ENCODE peak calls at places on chromosomes 6 and 20, in six cellular contexts. L, J, G, V, N and P are unnamed samples.

GRCh38 chr6:95286874-95287273 is 290.5 kb upstream of the MANEA start:
- DNase-seq in J (no peak), G (no peak), V (no peak), L (no peak), N (no peak), P (no peak)

GRCh38 chr20:1333462-1334369 is 4.8 kb upstream of the SDCBP2 start:
- DNase-seq in J (no peak), V (no peak), L (no peak), G (no peak), N (no peak), P (no peak)

GRCh38 chr6:75503291-75503690 is 9.7 kb upstream of the FILIP1 start:
- DNase-seq in L (no peak), J (no peak), V (no peak), G (no peak), N (peak), P (no peak)

GRCh38 chr6:150275489-150275888 is 93.3 kb upstream of the IYD start:
- DNase-seq in N (no peak), L (no peak), J (no peak), V (no peak), G (no peak), P (no peak)

GRCh38 chr6:83270971-83271714 is 78.0 kb downstream of the RWDD2A start:
- DNase-seq in L (peak), G (no peak), J (no peak), V (no peak), N (peak), P (no peak)

GRCh38 chr6:36678488-36679042 is at the start of gene CDKN1A:
- DNase-seq in J (peak), L (peak), V (peak), G (peak), N (peak), P (peak)

GRCh38 chr6:36427781-36428345 is 14.8 kb downstream of the PXT1 start:
- DNase-seq in N (peak), G (no peak), J (no peak), L (no peak), V (no peak), P (no peak)

GRCh38 chr6:157873735-157874344 is 50.8 kb downstream of the SNX9 start:
- DNase-seq in N (peak), L (peak), V (no peak), J (peak), G (peak), P (peak)

GRCh38 chr6:144778056-144778455 is 492.9 kb downstream of the UTRN start:
- DNase-seq in N (no peak), V (no peak), J (no peak), G (no peak), L (no peak), P (no peak)

GRCh38 chr20:63290677-63291472 is 2.1 kb upstream of the COL20A1 start:
- DNase-seq in L (peak), J (no peak), G (peak), V (no peak), N (peak), P (peak)
- TF ChIP-seq CTCF in L (peak), J (peak), G (peak), V (peak), N (peak), P (peak)

GRCh38 chr20:49629606-49630005 is 61.7 kb upstream of the PTGIS start:
- DNase-seq in N (no peak), V (no peak), L (no peak), J (no peak), G (no peak), P (no peak)
- TF ChIP-seq CTCF in N (no peak), V (no peak), L (no peak), J (no peak), G (no peak), P (no peak)

DNA sequence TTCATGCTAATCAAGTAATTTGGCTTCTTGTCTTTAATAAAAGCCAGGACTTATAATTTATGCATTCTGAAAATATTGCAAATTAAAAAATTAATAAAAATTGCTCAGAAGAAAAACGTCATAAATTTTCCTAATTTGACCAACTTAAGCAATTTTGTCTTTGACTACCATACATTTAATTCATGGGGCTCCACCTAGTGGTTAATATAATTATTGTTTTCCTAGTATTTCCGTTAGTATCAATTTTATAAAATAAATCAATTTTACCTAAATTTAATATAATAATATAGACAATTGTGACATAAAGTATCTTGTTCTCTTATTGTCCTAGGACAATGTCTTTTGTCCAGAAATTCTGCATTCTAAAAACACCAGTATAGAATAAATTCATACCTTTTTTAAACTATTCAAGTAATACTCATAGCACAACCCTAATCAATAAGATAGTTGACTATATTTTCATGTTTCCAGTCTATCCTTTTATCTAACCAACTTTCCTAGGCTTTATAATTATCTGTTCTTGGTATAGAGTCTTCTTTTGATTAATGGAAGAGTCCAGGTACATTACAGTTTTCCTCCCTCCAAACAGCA is 319.9 kb downstream of the TRDN start:
- DNase-seq in N (peak), G (peak), V (no peak), J (no peak), L (peak), P (no peak)
- TF ChIP-seq CTCF in N (peak), G (peak), V (peak), J (no peak), L (peak), P (peak)

GRCh38 chr20:38473353-38473795 is 731 bp downstream of the RALGAPB start:
- DNase-seq in N (peak), J (no peak), G (peak), V (no peak), L (no peak), P (no peak)
- TF ChIP-seq CTCF in N (no peak), J (no peak), G (peak), V (no peak), L (no peak), P (no peak)

GRCh38 chr6:132063738-132064137 is 112.6 kb upstream of the CCN2 start:
- DNase-seq in J (no peak), V (no peak), N (peak), L (peak), G (no peak), P (no peak)

GRCh38 chr6:132063204-132063603 is 112.0 kb upstream of the CCN2 start:
- DNase-seq in G (no peak), J (no peak), L (no peak), V (no peak), N (peak), P (no peak)

GRCh38 chr6:132061381-132061780 is 110.2 kb upstream of the CCN2 start:
- DNase-seq in N (no peak), J (no peak), G (no peak), V (no peak), L (no peak), P (no peak)

GRCh38 chr6:132060591-132060990 is 109.4 kb upstream of the CCN2 start:
- DNase-seq in G (no peak), N (peak), V (no peak), L (peak), J (no peak), P (no peak)

DNA sequence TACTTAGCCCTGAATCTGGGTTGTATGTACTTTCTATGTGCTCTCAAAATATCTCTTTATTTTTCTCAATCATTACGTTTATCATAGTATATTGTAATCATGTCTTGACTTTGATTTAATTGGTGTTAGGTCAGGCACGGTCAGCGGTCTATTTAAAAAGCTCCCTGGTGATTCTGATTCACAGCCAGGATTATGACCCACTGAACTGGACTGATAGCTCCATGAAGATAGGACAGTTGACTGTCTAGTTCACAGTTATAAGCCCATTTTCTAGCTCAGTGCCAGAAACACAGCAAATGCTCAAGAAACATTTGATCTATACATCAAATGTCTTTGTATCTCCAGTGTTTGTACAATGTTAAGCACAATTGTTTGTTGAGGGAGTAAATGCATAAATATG is 111.5 kb upstream of the CCN2 start:
- DNase-seq in J (no peak), V (no peak), L (no peak), N (peak), G (no peak), P (no peak)
- TF ChIP-seq CTCF in J (no peak), V (no peak), L (no peak), N (no peak), G (no peak), P (no peak)

DNA sequence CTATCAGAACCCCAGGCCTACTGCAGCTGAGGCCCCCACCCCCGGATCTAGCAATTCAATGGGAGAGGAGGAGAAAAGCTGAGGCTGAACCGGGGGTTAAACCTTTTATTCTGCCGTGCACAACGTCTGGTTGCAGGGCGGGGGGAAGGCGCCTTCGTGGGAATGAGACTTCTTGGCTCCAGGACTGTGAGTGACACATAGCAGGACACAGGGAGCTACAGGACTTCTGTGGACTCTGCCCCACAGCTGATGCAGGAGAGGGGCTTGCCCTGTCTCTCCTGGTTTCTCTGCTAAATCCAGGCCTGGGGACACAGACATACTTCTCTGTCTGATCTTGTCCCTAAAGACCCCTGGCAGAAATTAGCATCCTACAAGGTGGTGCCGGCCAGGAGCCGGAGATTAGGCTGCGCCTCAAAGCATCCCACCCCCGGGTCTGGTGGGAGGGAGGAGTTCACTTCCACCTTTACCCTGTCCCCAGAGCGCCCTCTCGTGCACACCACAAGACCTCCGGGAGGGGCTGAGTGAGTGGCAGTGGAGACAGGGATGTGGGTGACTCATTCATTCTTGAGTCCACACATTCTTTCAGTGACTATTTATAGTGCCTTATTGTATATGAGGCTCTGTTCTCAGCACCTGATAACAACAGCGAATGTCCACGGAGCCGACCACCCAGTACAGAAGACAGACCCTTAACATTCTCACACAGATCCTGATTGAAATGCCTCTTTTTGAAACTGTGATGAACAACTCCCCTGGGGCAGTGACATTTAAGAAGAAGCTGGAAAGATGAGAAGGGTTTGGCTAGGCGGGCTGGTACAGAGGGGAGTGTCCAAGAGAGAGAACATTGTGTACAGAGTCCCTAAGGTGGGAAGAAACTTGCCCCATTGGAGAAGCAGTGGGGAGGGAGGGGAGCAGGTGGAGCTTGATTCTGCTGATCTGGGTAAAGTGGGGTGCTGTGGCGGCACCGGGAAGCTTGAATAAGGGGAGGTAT is 38.9 kb downstream of the GMPR start:
- DNase-seq in V (peak), G (peak), N (peak), L (peak), J (peak), P (peak)
- TF ChIP-seq CTCF in V (peak), G (peak), N (peak), L (peak), J (no peak), P (peak)

GRCh38 chr6:52087498-52087999 is at the start of gene PKHD1:
- DNase-seq in L (peak), J (no peak), G (peak), N (no peak), V (no peak), P (no peak)
- TF ChIP-seq CTCF in L (no peak), J (no peak), G (no peak), N (no peak), V (no peak), P (peak)

GRCh38 chr6:162123797-162124196 is 603.8 kb downstream of the PRKN start:
- DNase-seq in G (peak), L (no peak), J (no peak), V (no peak), N (no peak), P (no peak)
- TF ChIP-seq CTCF in G (peak), L (no peak), J (no peak), V (no peak), N (no peak), P (peak)